ENCODE peak calls at places on chromosomes 2 and 18, in six cellular contexts. E is heart left ventricle, V is cardiac muscle cell, Q is heart right ventricle, S is stomach, N is left ventricle myocardium inferior. P is an unnamed sample.

GRCh38 chr18:62607708-62608428 is 85.0 kb downstream of the ZCCHC2 start:
- DNase-seq in N (no peak), V (no peak), S (no peak), E (no peak), Q (no peak), P (no peak)

GRCh38 chr2:100767224-100767653 is 52.7 kb upstream of the NPAS2 start:
- DNase-seq in N (no peak), V (no peak), S (no peak), Q (no peak), E (no peak), P (no peak)

GRCh38 chr2:173148520-173148919 is 72.9 kb downstream of the MAP3K20 start:
- DNase-seq in E (no peak), N (no peak), V (no peak), S (no peak), Q (no peak), P (no peak)

GRCh38 chr2:62787381-62787780 is 81.9 kb downstream of the EHBP1 start:
- DNase-seq in Q (no peak), V (peak; percentile 49), S (no peak), N (no peak), E (no peak), P (no peak)

GRCh38 chr2:45993476-45993991 is 303.7 kb upstream of the EPAS1 start:
- DNase-seq in N (no peak), S (peak; percentile 75), E (peak; percentile 45), V (peak; percentile 82), Q (peak; percentile 83), P (no peak)

GRCh38 chr18:2425426-2426317 is 145.6 kb downstream of the METTL4 start:
- DNase-seq in S (no peak), V (no peak), Q (no peak), E (no peak), N (no peak), P (no peak)

GRCh38 chr18:69658137-69658536 is 257.4 kb downstream of the DOK6 start:
- DNase-seq in E (no peak), N (no peak), S (no peak), V (no peak), Q (no peak), P (no peak)

GRCh38 chr18:61893304-61893970 is 630 bp upstream of the RNF152 start:
- DNase-seq in S (peak; percentile 52), E (peak; percentile 69), N (peak; percentile 59), V (peak; percentile 77), Q (peak; percentile 45), P (peak; percentile 74)

GRCh38 chr2:233674995-233675394 is 3.3 kb downstream of the UGT1A9 start:
- DNase-seq in S (no peak), V (no peak), E (no peak), Q (no peak), N (no peak), P (no peak)

GRCh38 chr2:96527990-96528679 is 8.4 kb upstream of the ARID5A start:
- DNase-seq in Q (peak; percentile 74), S (no peak), E (peak; percentile 77), V (no peak), N (peak; percentile 57), P (peak; percentile 73)

GRCh38 chr2:165953306-165953654 is 296 bp downstream of the TTC21B start:
- DNase-seq in Q (no peak), E (no peak), N (no peak), S (no peak), V (no peak), P (no peak)

GRCh38 chr2:205086689-205087088 is 541.4 kb downstream of the PARD3B start:
- DNase-seq in Q (no peak), V (no peak), N (no peak), E (no peak), S (no peak), P (no peak)

GRCh38 chr2:100882645-100883613 is 63.0 kb downstream of the NPAS2 start:
- DNase-seq in E (no peak), V (no peak), N (no peak), Q (no peak), S (peak; percentile 28), P (no peak)

GRCh38 chr2:230899287-230899686 is 25.8 kb downstream of the GPR55 start:
- DNase-seq in N (no peak), S (peak; percentile 19), Q (no peak), E (no peak), V (peak; percentile 23), P (no peak)

GRCh38 chr2:119290859-119291587 is 67.4 kb downstream of the STEAP3 start:
- DNase-seq in Q (peak; percentile 78), S (peak; percentile 87), N (peak; percentile 73), E (peak; percentile 89), V (peak; percentile 74), P (peak; percentile 87)

GRCh38 chr2:207167129-207167923 is 1.6 kb upstream of the KLF7 start:
- DNase-seq in V (peak; percentile 34), S (no peak), Q (no peak), E (no peak), N (no peak), P (no peak)

GRCh38 chr2:54595999-54596903 is 127.2 kb upstream of the EML6 start:
- DNase-seq in S (no peak), Q (peak; percentile 73), N (peak; percentile 60), V (no peak), E (peak; percentile 77), P (no peak)

GRCh38 chr2:219642064-219642444 is 14.6 kb downstream of the SLC4A3 start:
- DNase-seq in V (peak; percentile 45), Q (peak; percentile 5), E (no peak), S (no peak), N (no peak), P (no peak)

GRCh38 chr18:73891572-73892421 is 255.8 kb downstream of the FBXO15 start:
- DNase-seq in E (no peak), Q (no peak), N (no peak), V (no peak), S (no peak), P (no peak)

GRCh38 chr2:231123362-231123898 is 1.4 kb downstream of the HTR2B start:
- DNase-seq in Q (no peak), S (no peak), N (no peak), E (no peak), V (no peak), P (no peak)

GRCh38 chr2:233435436-233436190 is 81.3 kb downstream of the DGKD start:
- DNase-seq in Q (no peak), N (no peak), E (no peak), V (no peak), S (peak; percentile 24), P (peak; percentile 37)

GRCh38 chr2:46095821-46096220 is 201.4 kb upstream of the EPAS1 start:
- DNase-seq in V (no peak), E (no peak), N (no peak), Q (no peak), S (no peak), P (no peak)

DNA sequence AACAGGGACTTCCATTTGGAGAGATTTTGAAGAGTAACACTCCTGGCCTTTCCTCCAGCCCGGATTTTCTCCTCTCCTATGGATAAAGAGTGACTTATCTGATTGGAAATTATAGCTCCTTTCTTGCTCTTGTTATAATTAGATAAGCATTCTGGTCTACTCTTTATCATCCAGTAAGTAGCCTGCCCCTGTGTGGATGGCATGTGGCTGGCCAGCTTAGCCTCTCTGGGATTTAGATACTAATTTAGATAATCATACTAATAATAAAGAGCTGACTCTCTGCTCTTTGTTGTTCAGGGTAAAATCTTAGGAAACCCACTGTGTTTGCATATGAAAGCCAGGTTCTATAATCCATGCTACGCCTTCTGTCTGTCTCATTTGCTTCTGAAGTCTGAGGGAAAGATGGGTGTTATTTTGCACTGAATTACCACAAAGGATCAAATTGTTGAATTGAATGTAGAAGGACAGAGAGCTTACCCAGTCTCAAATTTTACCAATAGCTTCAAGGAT is 438.8 kb downstream of the SPAG16 start:
- DNase-seq in E (no peak), N (no peak), Q (no peak), S (no peak), V (no peak), P (no peak)
- TF ChIP-seq CTCF in E (no peak), N (no peak), Q (no peak), S (no peak), V (no peak), P (no peak)

GRCh38 chr18:34740101-34740500 is 30.0 kb downstream of the DTNA start:
- DNase-seq in N (no peak), Q (no peak), S (no peak), V (no peak), E (no peak), P (no peak)

GRCh38 chr18:34741401-34741800 is 31.3 kb downstream of the DTNA start:
- DNase-seq in E (no peak), S (no peak), N (no peak), Q (no peak), V (no peak), P (no peak)

GRCh38 chr18:34734048-34734447 is 23.9 kb downstream of the DTNA start:
- DNase-seq in E (no peak), Q (no peak), V (no peak), S (no peak), N (no peak), P (no peak)

GRCh38 chr18:34740724-34741123 is 30.6 kb downstream of the DTNA start:
- DNase-seq in V (no peak), N (no peak), Q (no peak), E (no peak), S (no peak), P (no peak)

GRCh38 chr18:34738173-34738894 is 28.2 kb downstream of the DTNA start:
- DNase-seq in Q (no peak), S (no peak), V (peak; percentile 13), N (peak; percentile 22), E (peak; percentile 43), P (no peak)
- H3K27ac ChIP-seq in Q (no peak overlapping the region), S (no peak overlapping the region), V (no peak overlapping the region), N (peak overlapping the region; percentile 77), E (no peak overlapping the region), P (no peak overlapping the region)

GRCh38 chr2:176114930-176115625 is 1.5 kb upstream of the HOXD10 start:
- DNase-seq in V (no peak), E (no peak), Q (no peak), S (no peak), N (no peak), P (no peak)
- H3K27me3 ChIP-seq in V (peaks cover 100% of the 10 kb centered on the region), E (peaks cover 95% of the 10 kb centered on the region), Q (peaks cover 100% of the 10 kb centered on the region), S (peaks cover 100% of the 10 kb centered on the region), N (peaks cover 100% of the 10 kb centered on the region), P (peaks cover 100% of the 10 kb centered on the region)

DNA sequence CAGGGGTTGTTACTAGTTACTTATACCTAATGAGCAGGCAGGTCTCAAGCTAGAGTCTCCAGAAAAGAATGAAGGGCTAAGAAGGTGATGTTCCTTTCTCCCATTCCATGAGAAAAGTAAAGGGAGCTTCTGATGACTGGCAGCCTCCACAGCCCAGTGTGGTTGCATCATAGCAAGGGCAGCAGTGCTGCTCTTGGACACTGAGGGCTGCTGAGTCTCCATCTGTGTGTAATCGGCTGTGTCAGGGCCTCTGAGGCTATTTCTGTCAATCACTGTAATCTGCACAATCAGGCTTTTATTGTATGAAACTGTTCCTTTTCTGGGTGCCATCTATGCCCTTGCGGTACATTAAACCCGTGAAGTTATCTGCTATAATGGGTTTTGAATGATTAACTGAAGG is 164.1 kb upstream of the FBXO11 start:
- DNase-seq in E (no peak), S (no peak), V (no peak), Q (no peak), N (no peak), P (no peak)
- TF ChIP-seq CTCF in E (no peak), S (no peak), V (no peak), Q (no peak), N (no peak), P (no peak)

GRCh38 chr2:239913632-239914417 is 111.3 kb downstream of the NDUFA10 start:
- DNase-seq in E (no peak), N (no peak), Q (peak; percentile 3), V (no peak), S (peak; percentile 25), P (peak; percentile 53)
- H3K27ac ChIP-seq in E (no peak overlapping the region), N (no peak overlapping the region), Q (no peak overlapping the region), V (no peak overlapping the region), S (no peak overlapping the region), P (no peak overlapping the region)

P was measured in upper lobe of right lung.